ENCODE peak calls at places on chromosomes 7 and 10, in four cellular contexts. K is fibroblast of lung, A is H9, P is left ventricle myocardium inferior. F is an unnamed sample. For H3K4me1 and H3K27me3, the result is how much of the 10 kb centered on the place peaks cover.

GRCh38 chr7:67937717-67938191 is 941.1 kb downstream of the TYW1 start:
- DNase-seq in K (peak), A (no peak), P (peak), F (no peak)

GRCh38 chr10:4407783-4408182 is 418.2 kb upstream of the AKR1E2 start:
- DNase-seq in K (peak), A (no peak), P (no peak), F (no peak)

GRCh38 chr7:134113655-134114054 is 13.5 kb upstream of the LRGUK start:
- DNase-seq in K (no peak), A (no peak), P (no peak), F (no peak)

GRCh38 chr10:22319559-22320558 is 1.0 kb upstream of the BMI1 start:
- DNase-seq in K (no peak), A (no peak), P (no peak), F (no peak)

GRCh38 chr10:62626817-62627216 is 177.7 kb upstream of the ADO start:
- DNase-seq in K (peak), A (no peak), P (no peak), F (no peak)

GRCh38 chr7:105245398-105246099 is 143.2 kb downstream of the SRPK2 start:
- DNase-seq in K (peak), A (no peak), P (no peak), F (no peak)

GRCh38 chr7:101681170-101682007 is 52.3 kb upstream of the MYL10 start:
- DNase-seq in K (peak), A (no peak), P (peak), F (peak)

GRCh38 chr10:118394557-118395194 is 52.6 kb upstream of the FAM204A start:
- DNase-seq in K (no peak), A (no peak), P (no peak), F (no peak)

GRCh38 chr7:5594616-5595544 is 171.2 kb upstream of the TNRC18 start:
- DNase-seq in K (peak), A (peak), P (no peak), F (peak)
- H3K4me1 ChIP-seq in K (under half), A (under half), P (half or more), F (under half)

DNA sequence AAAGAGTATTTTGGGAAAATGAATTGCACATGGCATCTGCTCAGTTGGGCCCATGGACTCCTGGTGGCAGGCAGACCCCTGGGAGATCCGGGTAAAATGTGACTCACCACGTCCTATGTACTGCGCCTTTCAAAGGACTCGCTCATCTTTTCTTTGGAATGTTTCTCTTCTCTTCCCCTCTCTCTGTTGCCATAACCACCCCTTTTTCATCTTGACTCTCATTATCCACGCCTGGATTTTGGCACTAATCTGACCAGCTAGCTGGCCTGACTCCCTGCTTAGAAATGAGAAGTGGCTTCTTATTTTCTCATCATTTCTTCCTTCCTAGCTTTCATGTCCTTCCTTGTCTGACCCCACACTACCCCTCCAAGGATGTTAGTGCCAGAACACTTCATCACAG is 98.0 kb upstream of the FAM171A1 start:
- DNase-seq in K (no peak), A (no peak), P (no peak), F (no peak)
- H3K27me3 ChIP-seq in K (under half), A (under half), P (under half), F (under half)

GRCh38 chr7:84914598-84914997 is 272.3 kb downstream of the SEMA3D start:
- DNase-seq in K (no peak), A (no peak), P (no peak), F (no peak)
- TF ChIP-seq CTCF in K (no peak), A (peak), P (peak), F (no peak)

GRCh38 chr10:76983624-76984023 is 654.0 kb downstream of the KCNMA1 start:
- DNase-seq in K (peak), A (no peak), P (no peak), F (no peak)
- H3K4me1 ChIP-seq in K (under half), A (under half), P (under half), F (under half)

DNA sequence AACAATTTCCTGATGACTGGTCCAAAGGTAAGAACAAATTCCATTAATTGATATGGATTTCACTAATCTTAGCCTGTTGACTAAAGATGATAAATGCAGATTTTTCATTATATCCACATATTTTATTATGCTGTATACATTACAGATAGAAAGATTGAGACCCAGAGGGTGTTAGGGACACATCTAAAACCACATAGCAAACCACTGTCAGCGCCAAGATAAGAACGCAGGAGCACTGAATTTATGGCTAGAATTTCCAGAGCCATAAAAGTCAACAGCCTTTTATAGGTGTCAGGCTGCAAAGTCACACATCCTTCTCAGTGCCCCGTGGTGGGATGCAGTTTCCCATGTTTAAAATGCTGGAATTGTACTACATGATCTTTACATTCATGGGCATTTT is 16.2 kb downstream of the WNT8B start:
- DNase-seq in K (no peak), A (no peak), P (no peak), F (no peak)
- H3K27me3 ChIP-seq in K (under half), A (under half), P (half or more), F (under half)

GRCh38 chr10:123154092-123154942 is at the start of gene BUB3:
- DNase-seq in K (peak), A (peak), P (peak), F (peak)
- TF ChIP-seq CTCF in K (peak), A (no peak), P (peak), F (peak)

F was measured in psoas muscle.